ENCODE peak calls at places on chromosome 6, in five cellular contexts. H is esophagus squamous epithelium; B is naive thymus-derived CD4-positive, alpha-beta T cell; O is stimulated activated CD4-positive, alpha-beta T cell treated with anti-CD3 and anti-CD28 coated beads, TNF-alpha, amount 100 ng/mL, for 48 hours; R is HFF-Myc. X is an unnamed sample.

GRCh38 chr6:22320750-22321149 is 23.9 kb upstream of the PRL start:
- DNase-seq in H (no peak), B (no peak), O (no peak), R (peak), X (no peak)

GRCh38 chr6:146357578-146358340 is 185.9 kb upstream of the RAB32 start:
- DNase-seq in H (no peak), B (no peak), O (no peak), R (peak), X (no peak)

GRCh38 chr6:135256866-135257265 is 75.8 kb downstream of the MYB start:
- DNase-seq in H (no peak), B (no peak), O (no peak), R (no peak), X (no peak)

GRCh38 chr6:18997375-18997826 is 610.3 kb downstream of the RNF144B start:
- DNase-seq in H (no peak), B (no peak), O (no peak), R (peak), X (no peak)

GRCh38 chr6:54074109-54074508 is 37.1 kb upstream of the MLIP start:
- DNase-seq in H (no peak), B (no peak), O (no peak), R (no peak), X (no peak)

GRCh38 chr6:6314601-6315000 is 5.9 kb downstream of the F13A1 start:
- DNase-seq in H (no peak), B (no peak), O (no peak), R (no peak), X (no peak)

GRCh38 chr6:142331075-142331551 is 29.3 kb downstream of the ADGRG6 start:
- DNase-seq in H (no peak), B (peak), O (no peak), R (no peak), X (no peak)

GRCh38 chr6:46963039-46963438 is 41.3 kb upstream of the ADGRF5 start:
- DNase-seq in H (no peak), B (no peak), O (no peak), R (no peak), X (no peak)

GRCh38 chr6:105308840-105309239 is 94.0 kb downstream of the PREP start:
- DNase-seq in H (no peak), B (no peak), O (no peak), R (no peak), X (no peak)

X was measured in activated effector memory CD4-positive, alpha-beta T cell treated with anti-CD3 and anti-CD28 coated beads, Interleukin-2, amount 50 U/mL, for 16 hours.